ENCODE peak calls at places on chromosomes 6 and 20, in ten cellular contexts. One of them, this sample, is unnamed.

GRCh38 chr6:105991561-105992314 is 94.4 kb upstream of the PRDM1 start:
- DNase-seq in ovary: peak; percentile 37
- DNase-seq in hepatocyte: peak; percentile 46
- DNase-seq in nephron progenitor cell: peak; percentile 23
- DNase-seq in upper lobe of left lung: no peak
- DNase-seq in fibroblast of lung: no peak
- DNase-seq in mesothelial cell of epicardium: no peak
- DNase-seq in choroid plexus epithelial cell: peak; percentile 7
- DNase-seq in brain microvascular endothelial cell: no peak
- DNase-seq in heart left ventricle: no peak
- DNase-seq in this sample: no peak

GRCh38 chr6:31076611-31077010 is 35.8 kb downstream of the C6orf15 start:
- DNase-seq in ovary: no peak
- DNase-seq in hepatocyte: no peak
- DNase-seq in nephron progenitor cell: no peak
- DNase-seq in upper lobe of left lung: no peak
- DNase-seq in fibroblast of lung: no peak
- DNase-seq in mesothelial cell of epicardium: no peak
- DNase-seq in choroid plexus epithelial cell: no peak
- DNase-seq in brain microvascular endothelial cell: no peak
- DNase-seq in heart left ventricle: no peak
- DNase-seq in this sample: no peak

GRCh38 chr20:60789399-60789798 is 462.7 kb upstream of the CDH4 start:
- DNase-seq in ovary: no peak
- DNase-seq in hepatocyte: no peak
- DNase-seq in nephron progenitor cell: no peak
- DNase-seq in upper lobe of left lung: no peak
- DNase-seq in fibroblast of lung: no peak
- DNase-seq in mesothelial cell of epicardium: no peak
- DNase-seq in choroid plexus epithelial cell: no peak
- DNase-seq in brain microvascular endothelial cell: no peak
- DNase-seq in heart left ventricle: no peak
- DNase-seq in this sample: no peak

GRCh38 chr6:47376930-47377329 is 67.2 kb upstream of the TNFRSF21 start:
- DNase-seq in ovary: no peak
- DNase-seq in hepatocyte: no peak
- DNase-seq in nephron progenitor cell: no peak
- DNase-seq in upper lobe of left lung: no peak
- DNase-seq in fibroblast of lung: no peak
- DNase-seq in mesothelial cell of epicardium: no peak
- DNase-seq in choroid plexus epithelial cell: no peak
- DNase-seq in brain microvascular endothelial cell: no peak
- DNase-seq in heart left ventricle: no peak
- DNase-seq in this sample: no peak

GRCh38 chr6:160042014-160042773 is 73.3 kb downstream of the IGF2R start:
- DNase-seq in ovary: no peak
- DNase-seq in hepatocyte: no peak
- DNase-seq in nephron progenitor cell: no peak
- DNase-seq in upper lobe of left lung: no peak
- DNase-seq in fibroblast of lung: peak; percentile 83
- DNase-seq in mesothelial cell of epicardium: no peak
- DNase-seq in choroid plexus epithelial cell: no peak
- DNase-seq in brain microvascular endothelial cell: peak; percentile 29
- DNase-seq in heart left ventricle: no peak
- DNase-seq in this sample: no peak

GRCh38 chr6:70884074-70884983 is 72.5 kb downstream of the B3GAT2 start:
- DNase-seq in ovary: peak; percentile 35
- DNase-seq in hepatocyte: peak; percentile 80
- DNase-seq in nephron progenitor cell: peak; percentile 69
- DNase-seq in upper lobe of left lung: peak; percentile 41
- DNase-seq in fibroblast of lung: peak; percentile 20
- DNase-seq in mesothelial cell of epicardium: peak; percentile 43
- DNase-seq in choroid plexus epithelial cell: peak; percentile 55
- DNase-seq in brain microvascular endothelial cell: peak; percentile 38
- DNase-seq in heart left ventricle: peak; percentile 57
- DNase-seq in this sample: peak; percentile 68

GRCh38 chr6:154347981-154348380 is 8.6 kb downstream of the IPCEF1 start:
- DNase-seq in ovary: no peak
- DNase-seq in hepatocyte: no peak
- DNase-seq in nephron progenitor cell: no peak
- DNase-seq in upper lobe of left lung: peak; percentile 31
- DNase-seq in fibroblast of lung: peak; percentile 13
- DNase-seq in mesothelial cell of epicardium: no peak
- DNase-seq in choroid plexus epithelial cell: no peak
- DNase-seq in brain microvascular endothelial cell: no peak
- DNase-seq in heart left ventricle: no peak
- DNase-seq in this sample: no peak

GRCh38 chr6:24330137-24330732 is 27.6 kb downstream of the DCDC2 start:
- DNase-seq in ovary: no peak
- DNase-seq in hepatocyte: peak; percentile 14
- DNase-seq in nephron progenitor cell: no peak
- DNase-seq in upper lobe of left lung: no peak
- DNase-seq in fibroblast of lung: peak; percentile 55
- DNase-seq in mesothelial cell of epicardium: no peak
- DNase-seq in choroid plexus epithelial cell: peak; percentile 39
- DNase-seq in brain microvascular endothelial cell: no peak
- DNase-seq in heart left ventricle: no peak
- DNase-seq in this sample: no peak

GRCh38 chr20:62205618-62206387 is 14.3 kb downstream of the HRH3 start:
- DNase-seq in ovary: no peak
- DNase-seq in hepatocyte: no peak
- DNase-seq in nephron progenitor cell: no peak
- DNase-seq in upper lobe of left lung: no peak
- DNase-seq in fibroblast of lung: no peak
- DNase-seq in mesothelial cell of epicardium: no peak
- DNase-seq in choroid plexus epithelial cell: no peak
- DNase-seq in brain microvascular endothelial cell: no peak
- DNase-seq in heart left ventricle: no peak
- DNase-seq in this sample: peak; percentile 12

GRCh38 chr6:151379933-151380847 is 11.2 kb downstream of the ZBTB2 start:
- DNase-seq in ovary: no peak
- DNase-seq in hepatocyte: no peak
- DNase-seq in nephron progenitor cell: no peak
- DNase-seq in upper lobe of left lung: no peak
- DNase-seq in fibroblast of lung: peak; percentile 31
- DNase-seq in mesothelial cell of epicardium: no peak
- DNase-seq in choroid plexus epithelial cell: no peak
- DNase-seq in brain microvascular endothelial cell: no peak
- DNase-seq in heart left ventricle: no peak
- DNase-seq in this sample: no peak

GRCh38 chr6:142830807-142831206 is 114.2 kb downstream of the HIVEP2 start:
- DNase-seq in ovary: no peak
- DNase-seq in hepatocyte: no peak
- DNase-seq in nephron progenitor cell: no peak
- DNase-seq in upper lobe of left lung: no peak
- DNase-seq in fibroblast of lung: no peak
- DNase-seq in mesothelial cell of epicardium: no peak
- DNase-seq in choroid plexus epithelial cell: no peak
- DNase-seq in brain microvascular endothelial cell: no peak
- DNase-seq in heart left ventricle: no peak
- DNase-seq in this sample: no peak

GRCh38 chr20:46647469-46647868 is 3.8 kb downstream of the SLC13A3 start:
- DNase-seq in ovary: no peak
- DNase-seq in hepatocyte: no peak
- DNase-seq in nephron progenitor cell: no peak
- DNase-seq in upper lobe of left lung: no peak
- DNase-seq in fibroblast of lung: no peak
- DNase-seq in mesothelial cell of epicardium: no peak
- DNase-seq in choroid plexus epithelial cell: no peak
- DNase-seq in brain microvascular endothelial cell: no peak
- DNase-seq in heart left ventricle: no peak
- DNase-seq in this sample: no peak

GRCh38 chr6:134979142-134979541 is 29.2 kb upstream of the ALDH8A1 start:
- DNase-seq in ovary: no peak
- DNase-seq in hepatocyte: no peak
- DNase-seq in nephron progenitor cell: no peak
- DNase-seq in upper lobe of left lung: no peak
- DNase-seq in fibroblast of lung: no peak
- DNase-seq in mesothelial cell of epicardium: no peak
- DNase-seq in choroid plexus epithelial cell: no peak
- DNase-seq in brain microvascular endothelial cell: no peak
- DNase-seq in heart left ventricle: no peak
- DNase-seq in this sample: no peak

GRCh38 chr6:108293527-108294296 is 1.1 kb upstream of the AFG1L start:
- DNase-seq in ovary: peak; percentile 30
- DNase-seq in hepatocyte: no peak
- DNase-seq in nephron progenitor cell: no peak
- DNase-seq in upper lobe of left lung: no peak
- DNase-seq in fibroblast of lung: no peak
- DNase-seq in mesothelial cell of epicardium: no peak
- DNase-seq in choroid plexus epithelial cell: no peak
- DNase-seq in brain microvascular endothelial cell: no peak
- DNase-seq in heart left ventricle: no peak
- DNase-seq in this sample: no peak

GRCh38 chr6:39303425-39304153 is 10.6 kb downstream of the KCNK17 start:
- DNase-seq in ovary: no peak
- DNase-seq in hepatocyte: no peak
- DNase-seq in nephron progenitor cell: no peak
- DNase-seq in upper lobe of left lung: no peak
- DNase-seq in fibroblast of lung: no peak
- DNase-seq in mesothelial cell of epicardium: no peak
- DNase-seq in choroid plexus epithelial cell: no peak
- DNase-seq in brain microvascular endothelial cell: no peak
- DNase-seq in heart left ventricle: no peak
- DNase-seq in this sample: no peak
- TF ChIP-seq CTCF in ovary: no peak
- TF ChIP-seq CTCF in hepatocyte: no peak
- TF ChIP-seq CTCF in nephron progenitor cell: no peak
- TF ChIP-seq CTCF in upper lobe of left lung: no peak
- TF ChIP-seq CTCF in fibroblast of lung: no peak
- TF ChIP-seq CTCF in mesothelial cell of epicardium: peak; percentile 28
- TF ChIP-seq CTCF in choroid plexus epithelial cell: no peak
- TF ChIP-seq CTCF in brain microvascular endothelial cell: no peak
- TF ChIP-seq CTCF in heart left ventricle: no peak
- TF ChIP-seq CTCF in this sample: peak; percentile 49

DNA sequence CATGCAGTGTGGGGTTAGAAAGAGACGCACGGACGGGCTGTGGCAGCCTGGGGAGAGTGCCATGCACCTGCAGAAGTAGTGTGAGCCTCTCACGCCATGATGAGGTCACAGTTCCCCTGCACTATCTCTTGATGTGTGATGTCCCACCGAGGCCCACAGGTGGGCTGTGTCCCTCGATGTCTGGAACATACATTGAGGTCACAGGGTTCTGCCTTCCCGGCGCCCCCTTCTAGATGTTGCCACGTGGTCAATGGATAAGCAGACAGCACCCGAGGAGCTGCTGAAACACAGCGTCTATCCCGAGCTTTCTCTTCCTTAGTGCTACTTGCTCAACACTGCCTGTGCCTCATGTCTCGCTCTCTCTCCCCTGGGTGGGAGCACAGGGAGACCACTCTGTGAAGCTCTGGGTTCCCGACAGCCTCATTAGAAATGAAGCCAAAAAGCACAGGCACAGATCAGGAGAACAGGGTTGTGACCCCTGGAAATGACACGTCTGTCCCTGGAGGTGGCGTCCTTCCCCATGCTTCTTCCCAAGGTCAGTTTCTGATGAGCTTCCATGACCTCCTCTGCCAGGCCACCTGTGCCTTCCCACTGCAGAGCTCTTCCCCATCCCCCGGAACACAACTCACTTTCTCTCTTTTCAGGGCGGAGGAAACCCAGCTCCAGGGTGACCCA is 85.6 kb upstream of the RPS6KA2 start:
- DNase-seq in ovary: no peak
- DNase-seq in hepatocyte: no peak
- DNase-seq in nephron progenitor cell: no peak
- DNase-seq in upper lobe of left lung: no peak
- DNase-seq in fibroblast of lung: no peak
- DNase-seq in mesothelial cell of epicardium: no peak
- DNase-seq in choroid plexus epithelial cell: no peak
- DNase-seq in brain microvascular endothelial cell: no peak
- DNase-seq in heart left ventricle: no peak
- DNase-seq in this sample: no peak
- TF ChIP-seq CTCF in ovary: no peak
- TF ChIP-seq CTCF in hepatocyte: no peak
- TF ChIP-seq CTCF in nephron progenitor cell: no peak
- TF ChIP-seq CTCF in upper lobe of left lung: no peak
- TF ChIP-seq CTCF in fibroblast of lung: no peak
- TF ChIP-seq CTCF in mesothelial cell of epicardium: no peak
- TF ChIP-seq CTCF in choroid plexus epithelial cell: no peak
- TF ChIP-seq CTCF in brain microvascular endothelial cell: no peak
- TF ChIP-seq CTCF in heart left ventricle: no peak
- TF ChIP-seq CTCF in this sample: no peak

DNA sequence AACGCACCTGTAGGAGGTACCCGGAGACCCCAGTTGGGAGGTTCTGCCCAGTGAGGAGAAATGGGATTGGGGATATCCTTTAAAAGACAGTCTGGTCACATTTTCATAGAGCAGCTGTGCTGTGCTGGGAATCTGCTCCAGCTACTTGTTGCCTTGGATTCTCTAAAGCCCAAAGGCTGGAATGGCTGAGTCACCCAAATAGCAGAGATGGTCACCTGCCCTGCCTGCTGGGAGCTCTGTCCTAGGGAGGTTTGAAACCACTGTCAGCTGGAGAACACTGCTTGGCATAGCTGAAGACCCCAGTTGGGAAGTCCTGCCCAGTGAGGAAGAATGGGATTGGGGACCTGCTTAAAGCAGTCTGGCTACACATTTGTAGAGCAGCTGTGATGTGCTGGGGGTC is 34.8 kb upstream of the TFB1M start:
- DNase-seq in ovary: no peak
- DNase-seq in hepatocyte: no peak
- DNase-seq in nephron progenitor cell: no peak
- DNase-seq in upper lobe of left lung: no peak
- DNase-seq in fibroblast of lung: peak; percentile 63
- DNase-seq in mesothelial cell of epicardium: no peak
- DNase-seq in choroid plexus epithelial cell: peak; percentile 33
- DNase-seq in brain microvascular endothelial cell: peak; percentile 34
- DNase-seq in heart left ventricle: no peak
- DNase-seq in this sample: no peak
- TF ChIP-seq CTCF in ovary: no peak
- TF ChIP-seq CTCF in hepatocyte: no peak
- TF ChIP-seq CTCF in nephron progenitor cell: no peak
- TF ChIP-seq CTCF in upper lobe of left lung: no peak
- TF ChIP-seq CTCF in fibroblast of lung: no peak
- TF ChIP-seq CTCF in mesothelial cell of epicardium: no peak
- TF ChIP-seq CTCF in choroid plexus epithelial cell: no peak
- TF ChIP-seq CTCF in brain microvascular endothelial cell: no peak
- TF ChIP-seq CTCF in heart left ventricle: no peak
- TF ChIP-seq CTCF in this sample: no peak

DNA sequence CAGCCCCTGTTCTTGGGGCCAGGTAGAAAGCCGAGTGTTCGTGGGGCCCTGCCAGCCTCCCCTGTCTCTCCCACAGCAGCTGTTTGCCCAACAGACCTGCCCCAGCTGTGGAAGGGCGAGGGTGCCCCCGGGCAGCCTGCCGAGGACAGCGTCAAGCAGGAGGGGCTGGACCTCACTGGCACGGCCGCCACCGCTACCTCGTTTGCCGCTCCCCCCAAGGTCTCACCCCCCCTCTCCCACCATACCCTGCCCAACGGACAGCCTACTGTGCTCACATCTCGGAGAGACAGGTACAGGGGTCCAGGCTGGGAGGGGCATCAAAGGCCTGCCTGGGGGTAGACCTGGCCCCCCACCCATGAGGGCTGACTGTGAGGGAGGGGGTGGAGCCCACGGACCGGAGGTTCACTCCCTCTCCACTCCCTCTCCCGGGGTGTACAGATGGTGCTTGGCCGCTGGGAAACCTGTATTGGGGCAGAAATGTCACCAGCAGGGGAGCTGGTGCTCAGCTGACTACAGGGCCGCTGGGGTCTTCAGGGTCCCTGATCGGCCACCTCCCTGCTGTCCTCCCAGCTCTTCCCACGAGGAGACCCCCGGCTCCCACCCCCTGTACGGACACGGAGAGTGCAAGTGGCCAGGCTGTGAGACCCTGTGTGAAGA is 41.2 kb downstream of the FOXP4 start:
- DNase-seq in ovary: no peak
- DNase-seq in hepatocyte: no peak
- DNase-seq in nephron progenitor cell: peak; percentile 33
- DNase-seq in upper lobe of left lung: no peak
- DNase-seq in fibroblast of lung: no peak
- DNase-seq in mesothelial cell of epicardium: no peak
- DNase-seq in choroid plexus epithelial cell: no peak
- DNase-seq in brain microvascular endothelial cell: no peak
- DNase-seq in heart left ventricle: no peak
- DNase-seq in this sample: peak; percentile 62
- TF ChIP-seq CTCF in ovary: no peak
- TF ChIP-seq CTCF in hepatocyte: no peak
- TF ChIP-seq CTCF in nephron progenitor cell: no peak
- TF ChIP-seq CTCF in upper lobe of left lung: no peak
- TF ChIP-seq CTCF in fibroblast of lung: no peak
- TF ChIP-seq CTCF in mesothelial cell of epicardium: no peak
- TF ChIP-seq CTCF in choroid plexus epithelial cell: no peak
- TF ChIP-seq CTCF in brain microvascular endothelial cell: no peak
- TF ChIP-seq CTCF in heart left ventricle: no peak
- TF ChIP-seq CTCF in this sample: peak; percentile 19